ENCODE peak calls at places on chromosomes 4 and X, in five cellular contexts. D, P, O, I and L are unnamed samples.

GRCh38 chrX:110341189-110342035 is 17.2 kb upstream of the RTL9 start:
- DNase-seq in D (no peak), O (no peak), I (peak), P (no peak), L (no peak)

GRCh38 chr4:134463771-134464170 is 262.2 kb upstream of the PABPC4L start:
- DNase-seq in P (no peak), I (no peak), D (no peak), O (no peak), L (no peak)

GRCh38 chrX:110394653-110395052 is 36.0 kb downstream of the RTL9 start:
- DNase-seq in P (no peak), O (no peak), D (no peak), I (peak), L (peak)

GRCh38 chr4:92303621-92304027 is at the start of gene GRID2:
- DNase-seq in O (no peak), P (no peak), D (peak), I (peak), L (peak)

GRCh38 chr4:42671431-42672194 is 14.7 kb upstream of the ATP8A1 start:
- DNase-seq in O (peak), P (peak), D (no peak), I (no peak), L (peak)

GRCh38 chr4:143296397-143297067 is 40.1 kb upstream of the GAB1 start:
- DNase-seq in O (no peak), D (no peak), I (no peak), P (no peak), L (no peak)

GRCh38 chrX:19198448-19198847 is 76.2 kb upstream of the ADGRG2 start:
- DNase-seq in I (no peak), D (no peak), O (no peak), P (no peak), L (no peak)

GRCh38 chrX:24371391-24371972 is 11.0 kb downstream of the SUPT20HL1 start:
- DNase-seq in P (peak), I (peak), D (peak), O (peak), L (peak)

GRCh38 chrX:56793112-56793430 is 64.0 kb downstream of the NBDY start:
- DNase-seq in P (no peak), O (no peak), I (no peak), D (no peak), L (no peak)

GRCh38 chr4:21888195-21888976 is 60.2 kb downstream of the KCNIP4 start:
- DNase-seq in I (peak), D (no peak), O (no peak), P (no peak), L (no peak)

GRCh38 chr4:11428701-11429571 is at the start of gene HS3ST1:
- DNase-seq in P (no peak), O (peak), D (peak), I (peak), L (peak)

GRCh38 chr4:73770917-73771316 is 30.5 kb downstream of the CXCL8 start:
- DNase-seq in O (no peak), D (no peak), I (no peak), P (no peak), L (no peak)

GRCh38 chr4:77156912-77157858 is at the start of gene CCNG2:
- DNase-seq in I (peak), D (peak), O (peak), P (peak), L (peak)